ENCODE peak calls at places on chromosome 14, in eight cellular contexts. B is PC-3; Y is GM06990; S is tibial artery; U is OCI-LY7; Q is cardiac fibroblast; P is CD4-positive, CD25-positive, alpha-beta regulatory T cell; G is neuronal stem cell. I is an unnamed sample.
A peak's percentile ranks its signal among the peaks of the same experiment; 100 is the strongest.

GRCh38 chr14:81162941-81163340 is 57.8 kb downstream of the GTF2A1 start:
- DNase-seq in B (peak; percentile 21), Y (no peak), S (no peak), U (peak; percentile 12), Q (peak; percentile 5), P (no peak), G (no peak), I (no peak)

GRCh38 chr14:103224996-103225874 is 102.0 kb downstream of the TNFAIP2 start:
- DNase-seq in B (no peak), Y (no peak), S (no peak), U (no peak), Q (no peak), P (no peak), G (no peak), I (no peak)

GRCh38 chr14:33435911-33436310 is 497.2 kb downstream of the NPAS3 start:
- DNase-seq in B (peak; percentile 94), Y (no peak), S (no peak), U (no peak), Q (peak; percentile 55), P (no peak), G (no peak), I (no peak)

GRCh38 chr14:76863724-76864407 is 37.7 kb downstream of the LRRC74A start:
- DNase-seq in B (no peak), Y (peak; percentile 44), S (peak; percentile 75), U (no peak), Q (peak; percentile 51), P (no peak), G (no peak), I (no peak)

GRCh38 chr14:105817971-105818711 is 291.8 kb downstream of the TMEM121 start:
- DNase-seq in B (no peak), Y (no peak), S (no peak), U (peak; percentile 100), Q (no peak), P (no peak), G (no peak), I (no peak)

GRCh38 chr14:105473677-105474477 is 744 bp upstream of the CRIP2 start:
- DNase-seq in B (peak; percentile 89), Y (no peak), S (peak; percentile 98), U (no peak), Q (peak; percentile 93), P (peak; percentile 58), G (peak; percentile 96), I (no peak)

GRCh38 chr14:72631401-72631800 is 262.5 kb downstream of the DPF3 start:
- DNase-seq in B (no peak), Y (no peak), S (no peak), U (no peak), Q (no peak), P (no peak), G (no peak), I (no peak)

GRCh38 chr14:50338547-50338946 is 26.4 kb downstream of the DMAC2L start:
- DNase-seq in B (no peak), Y (no peak), S (no peak), U (no peak), Q (no peak), P (no peak), G (no peak), I (no peak)

GRCh38 chr14:56821177-56821576 is 10.9 kb upstream of the OTX2 start:
- DNase-seq in B (no peak), Y (no peak), S (no peak), U (no peak), Q (no peak), P (no peak), G (no peak), I (no peak)

GRCh38 chr14:24092960-24093900 is 881 bp upstream of the PCK2 start:
- DNase-seq in B (no peak), Y (no peak), S (no peak), U (no peak), Q (no peak), P (no peak), G (no peak), I (no peak)

GRCh38 chr14:103138483-103139370 is 15.5 kb downstream of the TNFAIP2 start:
- DNase-seq in B (no peak), Y (no peak), S (peak; percentile 69), U (no peak), Q (no peak), P (no peak), G (no peak), I (no peak)

GRCh38 chr14:104206281-104206904 is 68.0 kb downstream of the KIF26A start:
- DNase-seq in B (no peak), Y (no peak), S (no peak), U (no peak), Q (no peak), P (no peak), G (no peak), I (no peak)

GRCh38 chr14:72457641-72458040 is 436.3 kb downstream of the DPF3 start:
- DNase-seq in B (peak; percentile 57), Y (no peak), S (no peak), U (no peak), Q (peak; percentile 34), P (no peak), G (no peak), I (no peak)

GRCh38 chr14:30996892-30997659 is 28.4 kb upstream of the AP4S1 start:
- DNase-seq in B (no peak), Y (no peak), S (no peak), U (no peak), Q (no peak), P (no peak), G (no peak), I (no peak)

GRCh38 chr14:26621366-26621765 is 23.5 kb upstream of the NOVA1 start:
- DNase-seq in B (no peak), Y (no peak), S (no peak), U (no peak), Q (no peak), P (no peak), G (no peak), I (no peak)

GRCh38 chr14:92603309-92604257 is 90.0 kb downstream of the RIN3 start:
- DNase-seq in B (peak; percentile 68), Y (no peak), S (peak; percentile 89), U (no peak), Q (peak; percentile 93), P (peak; percentile 61), G (peak; percentile 18), I (peak; percentile 53)

GRCh38 chr14:100149789-100150611 is 9.4 kb downstream of the DEGS2 start:
- DNase-seq in B (peak; percentile 52), Y (no peak), S (no peak), U (no peak), Q (no peak), P (no peak), G (no peak), I (no peak)

GRCh38 chr14:89425931-89426330 is 8.9 kb upstream of the FOXN3 start:
- DNase-seq in B (peak; percentile 91), Y (peak; percentile 43), S (peak; percentile 74), U (no peak), Q (peak; percentile 97), P (no peak), G (no peak), I (no peak)

GRCh38 chr14:102280376-102280962 is 24.5 kb downstream of the MOK start:
- DNase-seq in B (peak; percentile 95), Y (no peak), S (no peak), U (no peak), Q (peak; percentile 97), P (no peak), G (no peak), I (no peak)

GRCh38 chr14:92252291-92252690 is 70.7 kb upstream of the SLC24A4 start:
- DNase-seq in B (no peak), Y (no peak), S (no peak), U (no peak), Q (no peak), P (no peak), G (no peak), I (no peak)

GRCh38 chr14:98189521-98189920 is 1082.5 kb downstream of the BCL11B start:
- DNase-seq in B (no peak), Y (no peak), S (no peak), U (no peak), Q (no peak), P (peak; percentile 82), G (no peak), I (peak; percentile 96)

GRCh38 chr14:37903561-37904191 is 304.0 kb upstream of the SSTR1 start:
- DNase-seq in B (peak; percentile 83), Y (no peak), S (no peak), U (peak; percentile 74), Q (peak; percentile 65), P (peak; percentile 42), G (peak; percentile 31), I (peak; percentile 43)
- H3K4me3 ChIP-seq in B (peak overlapping the region; percentile 18), Y (no peak overlapping the region), S (no peak overlapping the region), U (no peak overlapping the region), Q (no peak overlapping the region), P (no peak overlapping the region), G (no peak overlapping the region), I (no peak overlapping the region)

DNA sequence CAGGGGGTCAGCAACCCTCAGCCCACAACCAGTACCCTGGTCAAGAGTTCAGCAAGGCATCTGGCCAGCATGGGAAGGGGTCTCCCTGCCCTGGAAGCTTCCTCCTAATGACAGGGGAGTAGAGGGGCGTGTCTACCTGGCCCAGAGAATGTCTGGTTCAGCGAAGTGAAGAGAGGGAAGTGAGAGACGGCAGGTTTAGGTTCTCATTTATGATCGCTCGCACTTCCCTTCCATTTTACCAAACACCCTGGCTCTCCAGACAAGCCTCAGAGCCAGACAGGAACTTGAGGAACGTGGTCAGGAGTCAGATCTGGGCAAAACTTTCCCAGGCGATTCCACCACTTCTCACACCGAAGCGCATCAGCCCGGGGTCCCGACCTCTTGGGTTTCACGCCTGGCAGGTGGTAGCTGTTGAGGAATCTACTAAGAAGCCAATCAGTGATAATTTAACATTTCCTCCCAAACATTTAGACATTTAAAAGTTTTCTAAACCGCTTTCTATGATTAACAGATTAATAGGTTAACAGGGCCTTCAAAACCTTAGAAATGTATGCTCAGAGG is 21.3 kb downstream of the ACTN1 start:
- DNase-seq in B (no peak), Y (no peak), S (no peak), U (no peak), Q (no peak), P (no peak), G (no peak), I (no peak)
- H3K4me3 ChIP-seq in B (no peak overlapping the region), Y (no peak overlapping the region), S (peak overlapping the region; percentile 1), U (no peak overlapping the region), Q (no peak overlapping the region), P (no peak overlapping the region), G (no peak overlapping the region), I (no peak overlapping the region)

DNA sequence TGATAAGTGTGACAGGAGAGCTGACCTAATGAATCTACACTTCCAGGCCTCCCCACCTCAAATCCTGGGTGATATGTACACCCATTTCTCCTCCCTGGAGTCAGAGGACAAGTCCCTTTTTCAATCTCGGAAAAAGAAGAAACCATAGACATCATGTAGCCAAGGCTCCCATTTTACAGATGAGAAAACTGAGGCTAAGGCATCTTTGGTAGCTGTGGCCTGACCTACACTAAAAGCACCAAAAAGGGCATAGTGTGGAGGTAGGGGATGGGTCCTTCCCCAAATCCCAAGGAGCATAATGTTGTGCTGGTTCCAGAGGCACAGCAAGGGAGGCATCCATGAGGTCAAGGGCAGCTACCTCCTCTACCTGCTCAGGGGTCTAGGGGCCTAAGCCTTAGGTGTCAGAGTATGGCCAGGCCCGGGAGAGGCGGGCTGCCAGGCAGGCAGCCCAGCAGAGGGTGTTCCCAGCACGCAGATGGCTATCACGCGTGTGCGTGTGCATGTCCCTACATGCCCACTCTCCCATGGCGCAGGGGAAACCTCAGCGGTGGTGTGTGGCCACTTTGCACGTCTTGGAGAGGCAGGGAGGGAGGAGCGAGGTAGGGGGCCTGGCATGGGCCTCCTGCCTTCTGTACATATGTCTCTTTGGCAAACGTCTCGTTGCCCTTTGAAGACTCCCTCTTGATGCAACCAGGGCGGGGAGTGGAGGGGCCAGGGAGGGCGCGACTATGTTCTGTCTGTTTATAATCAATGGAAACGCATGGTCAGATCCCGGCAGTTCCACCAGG is 2.5 kb downstream of the PGF start:
- DNase-seq in B (no peak), Y (no peak), S (no peak), U (no peak), Q (no peak), P (no peak), G (no peak), I (no peak)
- H3K4me3 ChIP-seq in B (no peak overlapping the region), Y (no peak overlapping the region), S (peak overlapping the region; percentile 69), U (no peak overlapping the region), Q (no peak overlapping the region), P (no peak overlapping the region), G (no peak overlapping the region), I (no peak overlapping the region)

GRCh38 chr14:21093018-21093417 is 5.4 kb downstream of the ZNF219 start:
- DNase-seq in B (no peak), Y (no peak), S (no peak), U (no peak), Q (no peak), P (no peak), G (no peak), I (no peak)
- H3K4me3 ChIP-seq in B (no peak overlapping the region), Y (no peak overlapping the region), S (no peak overlapping the region), U (no peak overlapping the region), Q (no peak overlapping the region), P (no peak overlapping the region), G (no peak overlapping the region), I (no peak overlapping the region)